ENCODE peak calls at places on chromosomes 7 and 10, in five cellular contexts. C is NCI-H1417; U is GM20000; F is left ventricle myocardium inferior; I is activated T-helper 1 cell treated with anti-CD3 and anti-CD28 coated beads, Interleukin-12 subunit alpha, Interleukin-12 subunit beta, Interleukin-2, Interleukin-4 antibody, amounts not matched to agents 30 ng/mL and 10 ng/mL and 1 ng/mL, durations not matched to agents 14 hours and 24 hours and 36 hours. B is an unnamed sample.

GRCh38 chr10:20466731-20467130 is 430.4 kb downstream of the NEBL start:
- DNase-seq in C (no peak), F (no peak), U (no peak), I (no peak), B (no peak)

GRCh38 chr10:97066877-97067555 is 118.7 kb downstream of the SLIT1 start:
- DNase-seq in I (no peak), C (no peak), U (no peak), F (no peak), B (no peak)

GRCh38 chr10:1376384-1376945 is 320.3 kb downstream of the WDR37 start:
- DNase-seq in F (no peak), C (no peak), I (no peak), U (no peak), B (no peak)

GRCh38 chr10:75103881-75104686 is 7.4 kb upstream of the SAMD8 start:
- DNase-seq in C (no peak), F (no peak), U (no peak), I (no peak), B (no peak)

GRCh38 chr7:115678049-115678982 is 352.2 kb downstream of the TFEC start:
- DNase-seq in F (no peak), I (no peak), C (no peak), U (no peak), B (no peak)

GRCh38 chr7:135994466-135995205 is 17.5 kb upstream of the MTPN start:
- DNase-seq in I (no peak), F (no peak), U (no peak), C (no peak), B (no peak)

GRCh38 chr7:146366938-146367337 is 250.3 kb downstream of the CNTNAP2 start:
- DNase-seq in F (no peak), I (no peak), U (no peak), C (no peak), B (no peak)

GRCh38 chr7:5657901-5658300 is 123.6 kb downstream of the RNF216 start:
- DNase-seq in F (no peak), C (no peak), I (no peak), U (no peak), B (no peak)

GRCh38 chr10:113287592-113287991 is 265.3 kb upstream of the HABP2 start:
- DNase-seq in C (no peak), U (no peak), I (no peak), F (no peak), B (no peak)

GRCh38 chr10:23015021-23015707 is 80.2 kb upstream of the MSRB2 start:
- DNase-seq in I (no peak), C (no peak), F (no peak), U (peak; percentile 37), B (no peak)

GRCh38 chr10:1360581-1361164 is 304.5 kb downstream of the WDR37 start:
- DNase-seq in C (no peak), U (no peak), F (no peak), I (no peak), B (no peak)

GRCh38 chr10:13712799-13713581 is 126.2 kb downstream of the PRPF18 start:
- DNase-seq in I (no peak), C (peak; percentile 18), F (peak; percentile 84), U (peak; percentile 68), B (peak; percentile 38)

GRCh38 chr10:74825371-74826141 is 844 bp upstream of the KAT6B start:
- DNase-seq in C (peak; percentile 75), F (peak; percentile 66), U (peak; percentile 78), I (peak; percentile 56), B (peak; percentile 38)

GRCh38 chr7:38824948-38825347 is 84.0 kb downstream of the VPS41 start:
- DNase-seq in U (no peak), C (no peak), I (no peak), F (no peak), B (no peak)

GRCh38 chr7:16564909-16565426 is 38.3 kb downstream of the LRRC72 start:
- DNase-seq in U (peak; percentile 60), F (no peak), I (no peak), C (peak; percentile 30), B (peak; percentile 15)

GRCh38 chr7:130369110-130369711 is 11.1 kb upstream of the CPA1 start:
- DNase-seq in C (no peak), I (no peak), F (no peak), U (no peak), B (no peak)

GRCh38 chr10:101778151-101778780 is 2.4 kb upstream of the FGF8 start:
- DNase-seq in C (no peak), I (no peak), F (no peak), U (no peak), B (no peak)

GRCh38 chr10:120456626-120457430 is at the start of gene PLPP4:
- DNase-seq in F (no peak), U (peak; percentile 59), C (peak; percentile 61), I (no peak), B (no peak)

GRCh38 chr10:125004571-125005311 is 62.8 kb downstream of the ZRANB1 start:
- DNase-seq in U (no peak), I (no peak), C (no peak), F (no peak), B (no peak)

GRCh38 chr10:61286695-61287094 is 166.5 kb downstream of the TMEM26 start:
- DNase-seq in F (no peak), C (no peak), U (peak; percentile 58), I (peak; percentile 12), B (peak; percentile 46)

GRCh38 chr10:78448994-78449418 is 415.3 kb downstream of the RPS24 start:
- DNase-seq in C (no peak), I (no peak), U (no peak), F (no peak), B (no peak)

GRCh38 chr7:128406147-128406985 is 3.4 kb downstream of the IMPDH1 start:
- DNase-seq in C (peak; percentile 41), F (no peak), I (no peak), U (no peak), B (no peak)

GRCh38 chr10:114920459-114920858 is 17.5 kb upstream of the TRUB1 start:
- DNase-seq in U (no peak), C (no peak), F (no peak), I (no peak), B (no peak)

GRCh38 chr7:16484453-16485158 is 19.1 kb upstream of the SOSTDC1 start:
- DNase-seq in U (no peak), C (no peak), I (no peak), F (no peak), B (no peak)

GRCh38 chr7:155216475-155217272 is 81.0 kb upstream of the INSIG1 start:
- DNase-seq in I (no peak), C (no peak), U (no peak), F (no peak), B (no peak)

GRCh38 chr10:21519981-21520436 is 5.5 kb downstream of the SKIDA1 start:
- DNase-seq in F (no peak), I (no peak), U (peak; percentile 41), C (peak; percentile 43), B (no peak)

GRCh38 chr10:73788864-73789658 is 3.7 kb downstream of the ZSWIM8 start:
- DNase-seq in U (no peak), I (no peak), C (no peak), F (no peak), B (no peak)

GRCh38 chr10:48251152-48251524 is 23.4 kb downstream of the FRMPD2 start:
- DNase-seq in I (no peak), F (no peak), U (no peak), C (no peak), B (no peak)

GRCh38 chr7:143300959-143301617 is 12.9 kb downstream of the CASP2 start:
- DNase-seq in I (no peak), U (no peak), F (no peak), C (no peak), B (no peak)

GRCh38 chr10:101097881-101098280 is 33.2 kb upstream of the TLX1 start:
- DNase-seq in U (no peak), C (no peak), F (no peak), I (no peak), B (no peak)

GRCh38 chr7:137940656-137941518 is 61.0 kb downstream of the CREB3L2 start:
- DNase-seq in U (no peak), C (no peak), F (no peak), I (no peak), B (no peak)

GRCh38 chr10:71713135-71714040 is 6.2 kb downstream of the C10orf105 start:
- DNase-seq in U (no peak), C (no peak), I (no peak), F (peak; percentile 87), B (no peak)

GRCh38 chr7:23043441-23043840 is 29.5 kb upstream of the HYCC1 start:
- DNase-seq in F (no peak), I (no peak), U (no peak), C (no peak), B (no peak)

GRCh38 chr7:72161534-72161933 is 250.6 kb downstream of the CALN1 start:
- DNase-seq in I (no peak), F (no peak), C (no peak), U (no peak), B (no peak)

GRCh38 chr10:126126856-126127255 is 230.5 kb downstream of the FANK1 start:
- DNase-seq in C (no peak), F (no peak), I (no peak), U (no peak), B (no peak)

B was measured in GM19239.